ENCODE peak calls at places on chromosomes 2 and 18, in five cellular contexts. One of them, this sample, is unnamed.
A peak's percentile ranks its signal among the peaks of the same experiment; 100 is the strongest.

GRCh38 chr2:239308696-239309397 is 92.0 kb downstream of the HDAC4 start:
- DNase-seq in AG10803: peak; percentile 80
- DNase-seq in cardiac fibroblast: peak; percentile 66
- DNase-seq in GDM1: no peak
- DNase-seq in activated CD4-positive, alpha-beta T cell treated with anti-CD3 and anti-CD28 coated beads, Interleukin-2, amount 50 U/mL, for 1 hour: no peak
- DNase-seq in this sample: peak; percentile 78

GRCh38 chr18:6414723-6415362 is at the start of gene L3MBTL4:
- DNase-seq in AG10803: no peak
- DNase-seq in GDM1: no peak
- DNase-seq in activated CD4-positive, alpha-beta T cell treated with anti-CD3 and anti-CD28 coated beads, Interleukin-2, amount 50 U/mL, for 1 hour: no peak
- DNase-seq in cardiac fibroblast: no peak
- DNase-seq in this sample: no peak

GRCh38 chr2:237729681-237730475 is 68.7 kb upstream of the RBM44 start:
- DNase-seq in GDM1: no peak
- DNase-seq in cardiac fibroblast: no peak
- DNase-seq in AG10803: peak; percentile 89
- DNase-seq in activated CD4-positive, alpha-beta T cell treated with anti-CD3 and anti-CD28 coated beads, Interleukin-2, amount 50 U/mL, for 1 hour: no peak
- DNase-seq in this sample: no peak

GRCh38 chr2:106882658-106883057 is 3.3 kb downstream of the ST6GAL2 start:
- DNase-seq in AG10803: no peak
- DNase-seq in activated CD4-positive, alpha-beta T cell treated with anti-CD3 and anti-CD28 coated beads, Interleukin-2, amount 50 U/mL, for 1 hour: no peak
- DNase-seq in cardiac fibroblast: peak; percentile 12
- DNase-seq in GDM1: no peak
- DNase-seq in this sample: peak; percentile 20

GRCh38 chr2:191049728-191050639 is 36.0 kb upstream of the STAT1 start:
- DNase-seq in AG10803: peak; percentile 98
- DNase-seq in activated CD4-positive, alpha-beta T cell treated with anti-CD3 and anti-CD28 coated beads, Interleukin-2, amount 50 U/mL, for 1 hour: no peak
- DNase-seq in cardiac fibroblast: peak; percentile 82
- DNase-seq in GDM1: no peak
- DNase-seq in this sample: peak; percentile 82

GRCh38 chr2:201642086-201642578 is 1.2 kb downstream of the TMEM237 start:
- DNase-seq in GDM1: no peak
- DNase-seq in AG10803: no peak
- DNase-seq in activated CD4-positive, alpha-beta T cell treated with anti-CD3 and anti-CD28 coated beads, Interleukin-2, amount 50 U/mL, for 1 hour: no peak
- DNase-seq in cardiac fibroblast: no peak
- DNase-seq in this sample: no peak

GRCh38 chr2:191335875-191336464 is 90.8 kb downstream of the MYO1B start:
- DNase-seq in GDM1: no peak
- DNase-seq in activated CD4-positive, alpha-beta T cell treated with anti-CD3 and anti-CD28 coated beads, Interleukin-2, amount 50 U/mL, for 1 hour: no peak
- DNase-seq in AG10803: no peak
- DNase-seq in cardiac fibroblast: no peak
- DNase-seq in this sample: no peak

GRCh38 chr2:109614715-109615636 is 812 bp downstream of the SOWAHC start:
- DNase-seq in cardiac fibroblast: no peak
- DNase-seq in GDM1: no peak
- DNase-seq in activated CD4-positive, alpha-beta T cell treated with anti-CD3 and anti-CD28 coated beads, Interleukin-2, amount 50 U/mL, for 1 hour: peak; percentile 1
- DNase-seq in AG10803: no peak
- DNase-seq in this sample: no peak

GRCh38 chr2:122191331-122191730 is 435.9 kb downstream of the TSN start:
- DNase-seq in cardiac fibroblast: peak; percentile 63
- DNase-seq in AG10803: peak; percentile 24
- DNase-seq in activated CD4-positive, alpha-beta T cell treated with anti-CD3 and anti-CD28 coated beads, Interleukin-2, amount 50 U/mL, for 1 hour: no peak
- DNase-seq in GDM1: no peak
- DNase-seq in this sample: peak; percentile 12

GRCh38 chr2:128625966-128626757 is 307.5 kb upstream of the HS6ST1 start:
- DNase-seq in AG10803: no peak
- DNase-seq in GDM1: no peak
- DNase-seq in activated CD4-positive, alpha-beta T cell treated with anti-CD3 and anti-CD28 coated beads, Interleukin-2, amount 50 U/mL, for 1 hour: no peak
- DNase-seq in cardiac fibroblast: no peak
- DNase-seq in this sample: no peak

GRCh38 chr2:98870516-98871158 is 65.4 kb downstream of the CRACDL start:
- DNase-seq in activated CD4-positive, alpha-beta T cell treated with anti-CD3 and anti-CD28 coated beads, Interleukin-2, amount 50 U/mL, for 1 hour: no peak
- DNase-seq in cardiac fibroblast: no peak
- DNase-seq in AG10803: no peak
- DNase-seq in GDM1: no peak
- DNase-seq in this sample: no peak

GRCh38 chr2:197893403-197894177 is 89.2 kb downstream of the PLCL1 start:
- DNase-seq in activated CD4-positive, alpha-beta T cell treated with anti-CD3 and anti-CD28 coated beads, Interleukin-2, amount 50 U/mL, for 1 hour: no peak
- DNase-seq in GDM1: no peak
- DNase-seq in cardiac fibroblast: no peak
- DNase-seq in AG10803: no peak
- DNase-seq in this sample: no peak

GRCh38 chr18:21366896-21367295 is 124.9 kb downstream of the GREB1L start:
- DNase-seq in activated CD4-positive, alpha-beta T cell treated with anti-CD3 and anti-CD28 coated beads, Interleukin-2, amount 50 U/mL, for 1 hour: no peak
- DNase-seq in cardiac fibroblast: no peak
- DNase-seq in AG10803: no peak
- DNase-seq in GDM1: no peak
- DNase-seq in this sample: no peak

GRCh38 chr2:101168647-101169046 is 17.5 kb upstream of the TBC1D8 start:
- DNase-seq in AG10803: no peak
- DNase-seq in activated CD4-positive, alpha-beta T cell treated with anti-CD3 and anti-CD28 coated beads, Interleukin-2, amount 50 U/mL, for 1 hour: no peak
- DNase-seq in cardiac fibroblast: no peak
- DNase-seq in GDM1: no peak
- DNase-seq in this sample: no peak

GRCh38 chr2:71672640-71673401 is 219.5 kb downstream of the DYSF start:
- DNase-seq in GDM1: no peak
- DNase-seq in activated CD4-positive, alpha-beta T cell treated with anti-CD3 and anti-CD28 coated beads, Interleukin-2, amount 50 U/mL, for 1 hour: no peak
- DNase-seq in cardiac fibroblast: no peak
- DNase-seq in AG10803: no peak
- DNase-seq in this sample: no peak

GRCh38 chr2:8682719-8683667 is 1.1 kb downstream of the ID2 start:
- DNase-seq in cardiac fibroblast: peak; percentile 39
- DNase-seq in GDM1: no peak
- DNase-seq in AG10803: peak; percentile 69
- DNase-seq in activated CD4-positive, alpha-beta T cell treated with anti-CD3 and anti-CD28 coated beads, Interleukin-2, amount 50 U/mL, for 1 hour: peak; percentile 46
- DNase-seq in this sample: peak; percentile 52

GRCh38 chr2:130185436-130185835 is 3.4 kb downstream of the MZT2B start:
- DNase-seq in AG10803: no peak
- DNase-seq in activated CD4-positive, alpha-beta T cell treated with anti-CD3 and anti-CD28 coated beads, Interleukin-2, amount 50 U/mL, for 1 hour: no peak
- DNase-seq in cardiac fibroblast: no peak
- DNase-seq in GDM1: no peak
- DNase-seq in this sample: no peak

GRCh38 chr2:110977388-110977787 is 143.3 kb upstream of the BCL2L11 start:
- DNase-seq in activated CD4-positive, alpha-beta T cell treated with anti-CD3 and anti-CD28 coated beads, Interleukin-2, amount 50 U/mL, for 1 hour: no peak
- DNase-seq in GDM1: no peak
- DNase-seq in AG10803: no peak
- DNase-seq in cardiac fibroblast: no peak
- DNase-seq in this sample: no peak

GRCh38 chr2:12035956-12036639 is 289.7 kb downstream of the LPIN1 start:
- DNase-seq in GDM1: no peak
- DNase-seq in cardiac fibroblast: no peak
- DNase-seq in AG10803: no peak
- DNase-seq in activated CD4-positive, alpha-beta T cell treated with anti-CD3 and anti-CD28 coated beads, Interleukin-2, amount 50 U/mL, for 1 hour: no peak
- DNase-seq in this sample: no peak

GRCh38 chr2:236576053-236576452 is 6.4 kb downstream of the ACKR3 start:
- DNase-seq in AG10803: peak; percentile 35
- DNase-seq in cardiac fibroblast: no peak
- DNase-seq in GDM1: no peak
- DNase-seq in activated CD4-positive, alpha-beta T cell treated with anti-CD3 and anti-CD28 coated beads, Interleukin-2, amount 50 U/mL, for 1 hour: no peak
- DNase-seq in this sample: no peak

GRCh38 chr2:174120346-174120745 is 128.0 kb downstream of the OLA1 start:
- DNase-seq in activated CD4-positive, alpha-beta T cell treated with anti-CD3 and anti-CD28 coated beads, Interleukin-2, amount 50 U/mL, for 1 hour: no peak
- DNase-seq in AG10803: no peak
- DNase-seq in GDM1: no peak
- DNase-seq in cardiac fibroblast: peak; percentile 40
- DNase-seq in this sample: peak; percentile 10

GRCh38 chr2:3214827-3215404 is 162.7 kb downstream of the EIPR1 start:
- DNase-seq in activated CD4-positive, alpha-beta T cell treated with anti-CD3 and anti-CD28 coated beads, Interleukin-2, amount 50 U/mL, for 1 hour: no peak
- DNase-seq in GDM1: no peak
- DNase-seq in cardiac fibroblast: no peak
- DNase-seq in AG10803: no peak
- DNase-seq in this sample: no peak

GRCh38 chr2:138493334-138493733 is 8.2 kb upstream of the SPOPL start:
- DNase-seq in cardiac fibroblast: no peak
- DNase-seq in activated CD4-positive, alpha-beta T cell treated with anti-CD3 and anti-CD28 coated beads, Interleukin-2, amount 50 U/mL, for 1 hour: no peak
- DNase-seq in GDM1: no peak
- DNase-seq in AG10803: no peak
- DNase-seq in this sample: no peak

GRCh38 chr2:8672940-8673339 is 8.9 kb upstream of the ID2 start:
- DNase-seq in activated CD4-positive, alpha-beta T cell treated with anti-CD3 and anti-CD28 coated beads, Interleukin-2, amount 50 U/mL, for 1 hour: no peak
- DNase-seq in AG10803: no peak
- DNase-seq in cardiac fibroblast: no peak
- DNase-seq in GDM1: no peak
- DNase-seq in this sample: no peak

GRCh38 chr2:26704441-26704977 is 12.0 kb downstream of the KCNK3 start:
- DNase-seq in AG10803: peak; percentile 73
- DNase-seq in GDM1: no peak
- DNase-seq in cardiac fibroblast: peak; percentile 68
- DNase-seq in activated CD4-positive, alpha-beta T cell treated with anti-CD3 and anti-CD28 coated beads, Interleukin-2, amount 50 U/mL, for 1 hour: no peak
- DNase-seq in this sample: peak; percentile 36

GRCh38 chr2:152037711-152038110 is 61.1 kb downstream of the CACNB4 start:
- DNase-seq in activated CD4-positive, alpha-beta T cell treated with anti-CD3 and anti-CD28 coated beads, Interleukin-2, amount 50 U/mL, for 1 hour: no peak
- DNase-seq in AG10803: no peak
- DNase-seq in GDM1: no peak
- DNase-seq in cardiac fibroblast: no peak
- DNase-seq in this sample: no peak

GRCh38 chr2:128536925-128537620 is 218.4 kb upstream of the HS6ST1 start:
- DNase-seq in cardiac fibroblast: peak; percentile 87
- DNase-seq in AG10803: peak; percentile 79
- DNase-seq in GDM1: peak; percentile 15
- DNase-seq in activated CD4-positive, alpha-beta T cell treated with anti-CD3 and anti-CD28 coated beads, Interleukin-2, amount 50 U/mL, for 1 hour: no peak
- DNase-seq in this sample: peak; percentile 97

GRCh38 chr2:156088598-156088997 is 243.9 kb downstream of the NR4A2 start:
- DNase-seq in cardiac fibroblast: no peak
- DNase-seq in AG10803: no peak
- DNase-seq in activated CD4-positive, alpha-beta T cell treated with anti-CD3 and anti-CD28 coated beads, Interleukin-2, amount 50 U/mL, for 1 hour: no peak
- DNase-seq in GDM1: no peak
- DNase-seq in this sample: no peak

GRCh38 chr2:199458017-199458805 is 472 bp upstream of the SATB2 start:
- DNase-seq in activated CD4-positive, alpha-beta T cell treated with anti-CD3 and anti-CD28 coated beads, Interleukin-2, amount 50 U/mL, for 1 hour: peak; percentile 17
- DNase-seq in GDM1: no peak
- DNase-seq in AG10803: peak; percentile 44
- DNase-seq in cardiac fibroblast: no peak
- DNase-seq in this sample: peak; percentile 39

GRCh38 chr2:112163541-112163981 is 25.4 kb downstream of the FBLN7 start:
- DNase-seq in cardiac fibroblast: peak; percentile 12
- DNase-seq in activated CD4-positive, alpha-beta T cell treated with anti-CD3 and anti-CD28 coated beads, Interleukin-2, amount 50 U/mL, for 1 hour: no peak
- DNase-seq in GDM1: no peak
- DNase-seq in AG10803: no peak
- DNase-seq in this sample: peak; percentile 35

GRCh38 chr2:183838295-183838694 is 714.1 kb downstream of the NUP35 start:
- DNase-seq in activated CD4-positive, alpha-beta T cell treated with anti-CD3 and anti-CD28 coated beads, Interleukin-2, amount 50 U/mL, for 1 hour: no peak
- DNase-seq in cardiac fibroblast: no peak
- DNase-seq in AG10803: no peak
- DNase-seq in GDM1: no peak
- DNase-seq in this sample: no peak

GRCh38 chr2:126792993-126793392 is 105.7 kb upstream of the TEX51 start:
- DNase-seq in GDM1: no peak
- DNase-seq in AG10803: no peak
- DNase-seq in cardiac fibroblast: no peak
- DNase-seq in activated CD4-positive, alpha-beta T cell treated with anti-CD3 and anti-CD28 coated beads, Interleukin-2, amount 50 U/mL, for 1 hour: no peak
- DNase-seq in this sample: no peak

GRCh38 chr2:215657844-215658243 is 222.0 kb upstream of the FN1 start:
- DNase-seq in activated CD4-positive, alpha-beta T cell treated with anti-CD3 and anti-CD28 coated beads, Interleukin-2, amount 50 U/mL, for 1 hour: no peak
- DNase-seq in AG10803: peak; percentile 91
- DNase-seq in cardiac fibroblast: peak; percentile 98
- DNase-seq in GDM1: no peak
- DNase-seq in this sample: peak; percentile 97

GRCh38 chr2:101253013-101253712 is 477 bp downstream of the CNOT11 start:
- DNase-seq in activated CD4-positive, alpha-beta T cell treated with anti-CD3 and anti-CD28 coated beads, Interleukin-2, amount 50 U/mL, for 1 hour: peak; percentile 73
- DNase-seq in AG10803: peak; percentile 67
- DNase-seq in cardiac fibroblast: peak; percentile 64
- DNase-seq in GDM1: peak; percentile 45
- DNase-seq in this sample: peak; percentile 74

This sample was measured in choroid plexus epithelial cell.